ENCODE peak calls at places on chromosomes 6 and 20, in eight cellular contexts. O is activated T-cell treated with anti-CD3 and anti-CD28 coated beads for 1 hour; U is astrocyte of the spinal cord; R is astrocyte; V is stimulated activated CD4-positive, alpha-beta T cell treated with anti-CD3 and anti-CD28 coated beads, Interleukin-4, amount 100 ng/mL, for 24 hours; B is Caki2; D is T-helper 17 cell; W is non-pigmented ciliary epithelial cell. I is an unnamed sample.

GRCh38 chr6:135568366-135568765 is 70.8 kb upstream of the AHI1 start:
- DNase-seq in D (no peak), W (peak; percentile 78), R (peak; percentile 96), U (peak; percentile 91), V (peak; percentile 28), O (no peak), B (no peak), I (no peak)

GRCh38 chr6:156280131-156280530 is 497.0 kb upstream of the ARID1B start:
- DNase-seq in U (no peak), R (no peak), D (no peak), W (no peak), V (no peak), B (no peak), O (no peak), I (no peak)

GRCh38 chr6:93940381-93940780 is 521.0 kb upstream of the EPHA7 start:
- DNase-seq in B (no peak), V (no peak), D (no peak), U (no peak), R (no peak), W (no peak), O (no peak), I (no peak)

GRCh38 chr6:27290065-27290849 is 21.8 kb downstream of the POM121L2 start:
- DNase-seq in O (no peak), U (no peak), V (no peak), R (peak; percentile 31), W (no peak), B (peak; percentile 69), D (no peak), I (no peak)

GRCh38 chr6:41970436-41970846 is 28.8 kb upstream of the CCND3 start:
- DNase-seq in U (no peak), O (no peak), B (no peak), D (no peak), R (peak; percentile 5), W (no peak), V (peak; percentile 76), I (peak; percentile 62)

GRCh38 chr20:47230811-47231256 is 125.7 kb downstream of the ZMYND8 start:
- DNase-seq in B (no peak), U (no peak), W (no peak), D (no peak), V (no peak), R (peak; percentile 37), O (no peak), I (no peak)

GRCh38 chr20:14360386-14360785 is 23.0 kb upstream of the FLRT3 start:
- DNase-seq in R (no peak), W (no peak), B (no peak), V (no peak), U (no peak), O (no peak), D (no peak), I (no peak)

GRCh38 chr6:20771427-20771826 is 237.2 kb downstream of the CDKAL1 start:
- DNase-seq in W (no peak), R (no peak), D (no peak), O (no peak), B (no peak), V (no peak), U (no peak), I (no peak)

GRCh38 chr6:161396539-161396938 is 122.7 kb upstream of the AGPAT4 start:
- DNase-seq in O (no peak), R (no peak), V (no peak), W (no peak), D (no peak), B (no peak), U (no peak), I (no peak)

GRCh38 chr20:57222631-57222950 is 43.9 kb downstream of the BMP7 start:
- DNase-seq in W (no peak), O (no peak), B (no peak), U (no peak), D (no peak), V (no peak), R (no peak), I (no peak)

GRCh38 chr6:113980937-113981554 is 10.1 kb upstream of the HDAC2 start:
- DNase-seq in W (no peak), O (no peak), U (peak; percentile 35), B (no peak), R (peak; percentile 25), D (no peak), V (no peak), I (peak; percentile 18)

GRCh38 chr20:62875419-62876355 is 14.1 kb upstream of the TCFL5 start:
- DNase-seq in O (no peak), B (peak; percentile 87), U (peak; percentile 56), D (peak; percentile 29), W (no peak), R (peak; percentile 78), V (no peak), I (peak; percentile 89)

GRCh38 chr6:75217203-75217602 is 11.3 kb upstream of the COL12A1 start:
- DNase-seq in O (no peak), W (no peak), R (peak; percentile 54), U (peak; percentile 54), D (no peak), B (no peak), V (no peak), I (peak; percentile 55)

GRCh38 chr6:166958926-166959861 is 2.8 kb upstream of the RNASET2 start:
- DNase-seq in U (no peak), B (no peak), R (no peak), V (peak; percentile 54), W (no peak), D (peak; percentile 47), O (no peak), I (no peak)

GRCh38 chr6:7156666-7157278 is 49.0 kb downstream of the RREB1 start:
- DNase-seq in R (peak; percentile 81), O (no peak), B (no peak), W (peak; percentile 23), D (no peak), V (no peak), U (peak; percentile 62), I (no peak)

GRCh38 chr6:72968704-72969103 is 256.6 kb downstream of the KHDC1L start:
- DNase-seq in O (no peak), R (peak; percentile 69), D (no peak), B (no peak), V (no peak), U (peak; percentile 40), W (no peak), I (no peak)

GRCh38 chr6:159095561-159096095 is 50.8 kb upstream of the TAGAP start:
- DNase-seq in W (no peak), D (no peak), U (no peak), B (no peak), V (no peak), R (no peak), O (no peak), I (no peak)

GRCh38 chr6:42451146-42451594 is 556 bp downstream of the TRERF1 start:
- DNase-seq in R (no peak), B (no peak), O (no peak), V (peak; percentile 21), W (no peak), D (no peak), U (no peak), I (no peak)